ENCODE peak calls at places on chromosomes 6 and 20, in six cellular contexts. One of them, this sample, is unnamed.

GRCh38 chr20:51380401-51381385 is 161.8 kb downstream of the NFATC2 start:
- DNase-seq in HCT116: no peak
- DNase-seq in mammary epithelial cell: no peak
- DNase-seq in MM.1S: no peak
- DNase-seq in ascending aorta: no peak
- DNase-seq in colonic mucosa: no peak
- DNase-seq in this sample: no peak

GRCh38 chr6:43724914-43725642 is 37.5 kb upstream of the MRPS18A start:
- DNase-seq in ascending aorta: peak
- DNase-seq in colonic mucosa: peak
- DNase-seq in MM.1S: no peak
- DNase-seq in mammary epithelial cell: peak
- DNase-seq in HCT116: peak
- DNase-seq in this sample: no peak

GRCh38 chr6:31736768-31737314 is 511 bp upstream of the CLIC1 start:
- DNase-seq in HCT116: no peak
- DNase-seq in MM.1S: no peak
- DNase-seq in colonic mucosa: peak
- DNase-seq in mammary epithelial cell: no peak
- DNase-seq in ascending aorta: no peak
- DNase-seq in this sample: no peak

GRCh38 chr6:130178692-130179091 is 44.1 kb downstream of the SAMD3 start:
- DNase-seq in ascending aorta: no peak
- DNase-seq in MM.1S: no peak
- DNase-seq in HCT116: peak
- DNase-seq in mammary epithelial cell: peak
- DNase-seq in colonic mucosa: no peak
- DNase-seq in this sample: no peak

GRCh38 chr6:52420668-52421358 is 671 bp downstream of the EFHC1 start:
- DNase-seq in mammary epithelial cell: peak
- DNase-seq in MM.1S: no peak
- DNase-seq in colonic mucosa: no peak
- DNase-seq in ascending aorta: no peak
- DNase-seq in HCT116: no peak
- DNase-seq in this sample: no peak

GRCh38 chr6:161544801-161545490 is 271.1 kb upstream of the AGPAT4 start:
- DNase-seq in MM.1S: no peak
- DNase-seq in HCT116: no peak
- DNase-seq in ascending aorta: no peak
- DNase-seq in colonic mucosa: no peak
- DNase-seq in mammary epithelial cell: no peak
- DNase-seq in this sample: no peak

GRCh38 chr6:84785676-84786075 is 21.3 kb upstream of the TBX18 start:
- DNase-seq in ascending aorta: no peak
- DNase-seq in MM.1S: no peak
- DNase-seq in colonic mucosa: no peak
- DNase-seq in HCT116: no peak
- DNase-seq in mammary epithelial cell: no peak
- DNase-seq in this sample: no peak

GRCh38 chr6:3723966-3724365 is 27.5 kb downstream of the PXDC1 start:
- DNase-seq in HCT116: no peak
- DNase-seq in MM.1S: no peak
- DNase-seq in mammary epithelial cell: no peak
- DNase-seq in colonic mucosa: no peak
- DNase-seq in ascending aorta: no peak
- DNase-seq in this sample: no peak

GRCh38 chr6:141351721-141352120 is 781.0 kb upstream of the GJE1 start:
- DNase-seq in MM.1S: no peak
- DNase-seq in HCT116: no peak
- DNase-seq in colonic mucosa: no peak
- DNase-seq in mammary epithelial cell: no peak
- DNase-seq in ascending aorta: no peak
- DNase-seq in this sample: no peak

DNA sequence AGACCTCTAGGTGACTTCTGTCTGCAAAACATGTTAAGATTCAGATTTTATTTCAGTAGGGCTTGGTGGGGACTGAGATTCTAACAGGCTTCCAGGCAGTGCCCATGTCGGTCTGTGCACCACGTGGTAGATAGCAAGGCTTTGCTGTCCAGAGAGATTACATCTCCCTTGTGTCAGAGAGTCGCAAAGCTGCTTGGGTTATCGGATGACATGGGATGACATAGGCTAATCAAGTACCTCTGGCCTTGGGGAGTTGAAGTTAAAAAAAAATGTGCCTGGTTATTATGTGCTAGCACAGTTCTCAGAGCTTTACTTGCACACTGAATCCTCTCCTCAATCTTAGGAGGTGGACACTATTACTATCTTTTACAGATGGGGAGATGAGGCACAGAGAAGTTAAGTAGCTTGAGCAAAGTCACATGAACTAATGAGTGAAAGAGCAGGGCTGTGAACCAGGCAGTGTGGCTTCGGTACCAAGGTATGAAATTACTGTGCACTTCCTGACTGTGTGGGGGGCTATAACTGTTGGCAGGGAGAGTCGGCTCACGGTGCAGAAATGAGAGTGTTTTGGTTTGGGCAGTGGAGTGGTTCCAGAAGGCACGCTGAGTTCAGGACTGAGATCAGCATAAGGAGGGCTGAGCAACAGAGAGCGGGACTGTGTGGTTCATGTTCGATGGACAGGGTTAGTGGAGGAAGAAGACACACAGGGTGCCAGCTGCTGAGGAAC is 41.1 kb downstream of the FARS2 start:
- DNase-seq in MM.1S: no peak
- DNase-seq in HCT116: no peak
- DNase-seq in mammary epithelial cell: no peak
- DNase-seq in colonic mucosa: no peak
- DNase-seq in ascending aorta: no peak
- DNase-seq in this sample: no peak
- H3K4me3 ChIP-seq in MM.1S: peak
- H3K4me3 ChIP-seq in HCT116: no peak
- H3K4me3 ChIP-seq in mammary epithelial cell: no peak
- H3K4me3 ChIP-seq in colonic mucosa: no peak
- H3K4me3 ChIP-seq in ascending aorta: no peak
- H3K4me3 ChIP-seq in this sample: no peak

GRCh38 chr6:121934461-121934860 is 465.0 kb upstream of the HSF2 start:
- DNase-seq in HCT116: no peak
- DNase-seq in ascending aorta: no peak
- DNase-seq in mammary epithelial cell: no peak
- DNase-seq in colonic mucosa: no peak
- DNase-seq in MM.1S: no peak
- DNase-seq in this sample: no peak
- TF ChIP-seq CTCF in HCT116: no peak
- TF ChIP-seq CTCF in ascending aorta: no peak
- TF ChIP-seq CTCF in mammary epithelial cell: no peak
- TF ChIP-seq CTCF in colonic mucosa: no peak
- TF ChIP-seq CTCF in MM.1S: no peak
- TF ChIP-seq CTCF in this sample: no peak

GRCh38 chr6:6003334-6004146 is 3.2 kb downstream of the NRN1 start:
- DNase-seq in HCT116: no peak
- DNase-seq in MM.1S: peak
- DNase-seq in ascending aorta: no peak
- DNase-seq in colonic mucosa: no peak
- DNase-seq in mammary epithelial cell: peak
- DNase-seq in this sample: peak

GRCh38 chr6:6002809-6003333 is 3.9 kb downstream of the NRN1 start:
- DNase-seq in HCT116: no peak
- DNase-seq in mammary epithelial cell: no peak
- DNase-seq in colonic mucosa: no peak
- DNase-seq in ascending aorta: no peak
- DNase-seq in MM.1S: no peak
- DNase-seq in this sample: peak

GRCh38 chr6:6005467-6006427 is 978 bp downstream of the NRN1 start:
- DNase-seq in HCT116: no peak
- DNase-seq in MM.1S: no peak
- DNase-seq in ascending aorta: no peak
- DNase-seq in mammary epithelial cell: no peak
- DNase-seq in colonic mucosa: no peak
- DNase-seq in this sample: no peak

GRCh38 chr6:6002005-6002808 is 4.5 kb downstream of the NRN1 start:
- DNase-seq in MM.1S: no peak
- DNase-seq in HCT116: no peak
- DNase-seq in mammary epithelial cell: no peak
- DNase-seq in ascending aorta: no peak
- DNase-seq in colonic mucosa: no peak
- DNase-seq in this sample: peak

GRCh38 chr6:6004147-6004995 is 2.4 kb downstream of the NRN1 start:
- DNase-seq in mammary epithelial cell: peak
- DNase-seq in MM.1S: no peak
- DNase-seq in HCT116: no peak
- DNase-seq in ascending aorta: no peak
- DNase-seq in colonic mucosa: no peak
- DNase-seq in this sample: peak
- H3K4me3 ChIP-seq in mammary epithelial cell: no peak
- H3K4me3 ChIP-seq in MM.1S: peak
- H3K4me3 ChIP-seq in HCT116: no peak
- H3K4me3 ChIP-seq in ascending aorta: peak
- H3K4me3 ChIP-seq in colonic mucosa: peak
- H3K4me3 ChIP-seq in this sample: peak

GRCh38 chr6:165694296-165694695 is 31.3 kb upstream of the PDE10A start:
- DNase-seq in MM.1S: no peak
- DNase-seq in ascending aorta: no peak
- DNase-seq in mammary epithelial cell: no peak
- DNase-seq in HCT116: no peak
- DNase-seq in colonic mucosa: no peak
- DNase-seq in this sample: no peak

GRCh38 chr6:165685302-165685701 is 22.3 kb upstream of the PDE10A start:
- DNase-seq in mammary epithelial cell: no peak
- DNase-seq in HCT116: no peak
- DNase-seq in colonic mucosa: no peak
- DNase-seq in MM.1S: no peak
- DNase-seq in ascending aorta: no peak
- DNase-seq in this sample: no peak

GRCh38 chr6:165686966-165687365 is 23.9 kb upstream of the PDE10A start:
- DNase-seq in colonic mucosa: no peak
- DNase-seq in MM.1S: no peak
- DNase-seq in ascending aorta: no peak
- DNase-seq in mammary epithelial cell: no peak
- DNase-seq in HCT116: no peak
- DNase-seq in this sample: no peak

GRCh38 chr6:165692106-165692653 is 29.1 kb upstream of the PDE10A start:
- DNase-seq in MM.1S: no peak
- DNase-seq in colonic mucosa: no peak
- DNase-seq in HCT116: no peak
- DNase-seq in ascending aorta: no peak
- DNase-seq in mammary epithelial cell: no peak
- DNase-seq in this sample: no peak

GRCh38 chr6:165689699-165690098 is 26.7 kb upstream of the PDE10A start:
- DNase-seq in colonic mucosa: no peak
- DNase-seq in MM.1S: no peak
- DNase-seq in HCT116: no peak
- DNase-seq in ascending aorta: no peak
- DNase-seq in mammary epithelial cell: no peak
- DNase-seq in this sample: no peak
- TF ChIP-seq CTCF in colonic mucosa: no peak
- TF ChIP-seq CTCF in MM.1S: no peak
- TF ChIP-seq CTCF in HCT116: no peak
- TF ChIP-seq CTCF in ascending aorta: no peak
- TF ChIP-seq CTCF in mammary epithelial cell: no peak
- TF ChIP-seq CTCF in this sample: no peak

GRCh38 chr6:170088349-170088951 is 202.4 kb downstream of the DLL1 start:
- DNase-seq in ascending aorta: no peak
- DNase-seq in colonic mucosa: no peak
- DNase-seq in mammary epithelial cell: no peak
- DNase-seq in MM.1S: no peak
- DNase-seq in HCT116: no peak
- DNase-seq in this sample: no peak

GRCh38 chr6:170091639-170092579 is 199.0 kb downstream of the DLL1 start:
- DNase-seq in mammary epithelial cell: no peak
- DNase-seq in colonic mucosa: no peak
- DNase-seq in MM.1S: no peak
- DNase-seq in ascending aorta: no peak
- DNase-seq in HCT116: no peak
- DNase-seq in this sample: no peak

GRCh38 chr6:170090561-170090960 is 200.3 kb downstream of the DLL1 start:
- DNase-seq in colonic mucosa: no peak
- DNase-seq in MM.1S: no peak
- DNase-seq in HCT116: no peak
- DNase-seq in mammary epithelial cell: no peak
- DNase-seq in ascending aorta: no peak
- DNase-seq in this sample: no peak

GRCh38 chr6:170091000-170091638 is 199.8 kb downstream of the DLL1 start:
- DNase-seq in mammary epithelial cell: no peak
- DNase-seq in MM.1S: no peak
- DNase-seq in ascending aorta: no peak
- DNase-seq in colonic mucosa: no peak
- DNase-seq in HCT116: no peak
- DNase-seq in this sample: no peak

DNA sequence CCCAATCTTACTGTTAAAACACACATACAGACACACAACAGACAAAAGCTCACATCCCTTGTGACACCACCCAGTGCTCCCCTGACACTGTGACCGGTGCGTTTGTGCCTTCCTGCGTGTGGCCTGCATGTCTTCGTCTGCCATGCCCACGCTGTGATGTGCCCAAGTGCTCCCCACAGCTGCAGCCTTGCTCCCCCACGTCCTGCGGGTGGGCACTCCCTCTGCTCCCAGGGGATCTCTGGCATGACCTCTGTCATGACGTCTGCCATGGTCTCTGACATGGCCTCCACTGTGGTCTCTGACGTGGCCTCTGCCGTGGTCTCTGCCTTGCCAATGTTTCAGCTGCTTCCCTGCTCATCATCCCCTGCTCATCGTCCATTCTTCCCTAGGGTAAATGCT is 200.9 kb downstream of the DLL1 start:
- DNase-seq in ascending aorta: no peak
- DNase-seq in HCT116: no peak
- DNase-seq in mammary epithelial cell: no peak
- DNase-seq in MM.1S: no peak
- DNase-seq in colonic mucosa: no peak
- DNase-seq in this sample: no peak
- H3K4me3 ChIP-seq in ascending aorta: no peak
- H3K4me3 ChIP-seq in HCT116: no peak
- H3K4me3 ChIP-seq in mammary epithelial cell: no peak
- H3K4me3 ChIP-seq in MM.1S: no peak
- H3K4me3 ChIP-seq in colonic mucosa: no peak
- H3K4me3 ChIP-seq in this sample: no peak

This sample was measured in vagina.